ENCODE peak calls at places on chromosomes 3 and 15, in four cellular contexts. Y is upper lobe of left lung, I is kidney, X is psoas muscle. W is an unnamed sample.
A peak's percentile ranks its signal among the peaks of the same experiment; 100 is the strongest.

GRCh38 chr3:111581403-111582113 is 13.6 kb downstream of the ZBED2 start:
- DNase-seq in Y (no peak), I (no peak), X (no peak), W (no peak)

GRCh38 chr15:98649621-98649995 is 1.3 kb downstream of the IGF1R start:
- DNase-seq in Y (peak; percentile 45), I (peak; percentile 81), X (peak; percentile 83), W (no peak)

GRCh38 chr3:47802734-47803477 is at the start of gene DHX30:
- DNase-seq in Y (peak; percentile 93), I (peak; percentile 95), X (peak; percentile 94), W (peak; percentile 79)

GRCh38 chr3:52880474-52880873 is 16.9 kb downstream of the STIMATE start:
- DNase-seq in Y (no peak), I (no peak), X (no peak), W (no peak)

GRCh38 chr15:89051875-89052274 is 36.4 kb upstream of the ABHD2 start:
- DNase-seq in Y (no peak), I (no peak), X (no peak), W (no peak)

GRCh38 chr3:195551381-195551978 is 8.4 kb upstream of the PPP1R2 start:
- DNase-seq in Y (no peak), I (no peak), X (peak; percentile 71), W (no peak)

GRCh38 chr3:134073583-134073945 is 43.8 kb upstream of the SLCO2A1 start:
- DNase-seq in Y (peak; percentile 9), I (no peak), X (no peak), W (no peak)

GRCh38 chr3:146250449-146251382 is at the start of gene PLSCR4:
- DNase-seq in Y (peak; percentile 66), I (peak; percentile 93), X (peak; percentile 85), W (no peak)

GRCh38 chr15:74302821-74303359 is 64.6 kb downstream of the CYP11A1 start:
- DNase-seq in Y (no peak), I (no peak), X (no peak), W (no peak)

GRCh38 chr3:82927309-82928253 is 1166.1 kb upstream of the GBE1 start:
- DNase-seq in Y (no peak), I (no peak), X (no peak), W (no peak)

GRCh38 chr15:25251700-25252390 is 187.0 kb downstream of the UBE3A start:
- DNase-seq in Y (peak; percentile 13), I (no peak), X (peak; percentile 42), W (no peak)

GRCh38 chr3:195698325-195699147 is 22.2 kb upstream of the MUC20 start:
- DNase-seq in Y (no peak), I (no peak), X (no peak), W (no peak)

GRCh38 chr15:42772126-42772525 is 35.2 kb upstream of the CDAN1 start:
- DNase-seq in Y (no peak), I (no peak), X (peak; percentile 50), W (no peak)

GRCh38 chr3:184005981-184006507 is 11.6 kb downstream of the ABCC5 start:
- DNase-seq in Y (peak; percentile 92), I (peak; percentile 86), X (peak; percentile 90), W (no peak)

GRCh38 chr15:57364282-57365007 is 11.9 kb upstream of the CGNL1 start:
- DNase-seq in Y (no peak), I (no peak), X (no peak), W (no peak)

GRCh38 chr15:99755692-99756409 is 22.6 kb upstream of the LYSMD4 start:
- DNase-seq in Y (peak; percentile 41), I (no peak), X (peak; percentile 66), W (no peak)

GRCh38 chr15:58548308-58549012 is 116.7 kb downstream of the LIPC start:
- DNase-seq in Y (no peak), I (no peak), X (no peak), W (no peak)

GRCh38 chr3:190504354-190505125 is 9.3 kb upstream of the IL1RAP start:
- DNase-seq in Y (no peak), I (no peak), X (no peak), W (no peak)

GRCh38 chr3:86923071-86923476 is 67.9 kb downstream of the VGLL3 start:
- DNase-seq in Y (no peak), I (no peak), X (no peak), W (no peak)

GRCh38 chr3:124770341-124771082 is 40.3 kb downstream of the UMPS start:
- DNase-seq in Y (no peak), I (peak; percentile 83), X (peak; percentile 78), W (no peak)

DNA sequence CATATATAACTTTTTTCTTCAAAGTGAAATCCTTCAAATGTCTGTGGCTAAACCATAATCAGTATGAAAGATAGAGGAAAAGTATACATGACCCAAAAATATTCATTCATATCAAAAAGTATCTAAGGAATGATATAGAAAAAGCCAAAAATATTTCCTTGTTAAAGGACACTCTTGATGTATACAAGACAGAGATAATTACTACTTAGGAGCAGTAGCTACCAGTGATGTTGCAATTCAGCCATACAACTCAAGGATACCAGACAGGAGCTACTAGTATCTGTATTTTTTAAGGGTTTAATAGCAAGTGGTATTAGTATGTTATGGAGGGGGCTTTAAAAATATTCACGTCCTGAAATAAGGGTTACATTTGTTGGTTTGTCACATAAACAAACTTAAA is 37.0 kb downstream of the FBXL22 start:
- DNase-seq in Y (no peak), I (no peak), X (no peak), W (no peak)
- H3K36me3 ChIP-seq in Y (peaks cover 60% of the 10 kb centered on the region), I (peaks cover 57% of the 10 kb centered on the region), X (peaks cover 98% of the 10 kb centered on the region), W (peaks cover 73% of the 10 kb centered on the region)

GRCh38 chr3:114223146-114223545 is 14.2 kb downstream of the ZNF80 start:
- DNase-seq in Y (no peak), I (no peak), X (no peak), W (no peak)

GRCh38 chr3:114218578-114219185 is 18.7 kb downstream of the ZNF80 start:
- DNase-seq in Y (no peak), I (no peak), X (no peak), W (no peak)

GRCh38 chr3:114221881-114222264 is 15.5 kb downstream of the ZNF80 start:
- DNase-seq in Y (no peak), I (no peak), X (no peak), W (no peak)

GRCh38 chr3:114219741-114220140 is 17.6 kb downstream of the ZNF80 start:
- DNase-seq in Y (no peak), I (no peak), X (no peak), W (no peak)

GRCh38 chr3:114221165-114221880 is 16.1 kb downstream of the ZNF80 start:
- DNase-seq in Y (no peak), I (no peak), X (no peak), W (peak; percentile 35)
- H3K4me1 ChIP-seq in Y (no peaks in the 10 kb centered on the region), I (no peaks in the 10 kb centered on the region), X (no peaks in the 10 kb centered on the region), W (peaks cover 56% of the 10 kb centered on the region)

DNA sequence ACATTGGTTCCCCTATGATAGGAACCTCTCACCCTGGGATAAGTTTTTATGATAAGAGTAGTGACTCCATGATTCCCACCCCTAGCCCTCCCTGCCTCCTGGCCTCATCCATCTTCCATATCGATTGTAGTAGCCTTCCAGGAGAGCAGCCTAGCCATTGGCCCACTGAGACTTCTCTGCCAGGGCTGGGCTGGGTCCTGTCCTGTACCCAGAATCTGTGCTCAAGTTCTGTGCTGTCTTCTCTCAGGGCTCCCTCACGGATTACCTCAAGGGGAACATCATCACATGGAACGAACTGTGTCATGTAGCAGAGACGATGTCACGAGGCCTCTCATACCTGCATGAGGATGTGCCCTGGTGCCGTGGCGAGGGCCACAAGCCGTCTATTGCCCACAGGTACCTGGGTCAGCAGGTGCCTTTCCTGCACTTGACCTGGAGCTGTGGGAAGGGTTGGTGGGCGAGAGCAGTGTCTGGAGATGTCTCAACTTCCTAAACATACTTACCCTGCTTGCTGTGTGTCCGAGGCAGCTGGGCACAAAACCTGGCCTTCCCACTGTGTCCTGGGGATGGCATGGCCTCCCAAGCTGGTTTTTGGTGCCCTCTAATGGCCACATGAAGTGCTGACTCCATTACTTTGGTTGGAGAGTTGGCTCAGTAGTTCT is 16.6 kb upstream of the EXOG start:
- DNase-seq in Y (peak; percentile 71), I (no peak), X (peak; percentile 79), W (peak; percentile 30)
- H3K36me3 ChIP-seq in Y (peaks cover 31% of the 10 kb centered on the region), I (peaks cover 37% of the 10 kb centered on the region), X (peaks cover 67% of the 10 kb centered on the region), W (peaks cover 26% of the 10 kb centered on the region)

GRCh38 chr15:64095795-64096485 is at the start of gene SNX1:
- DNase-seq in Y (peak; percentile 96), I (peak; percentile 98), X (peak; percentile 96), W (peak; percentile 96)
- H3K4me1 ChIP-seq in Y (peaks cover 63% of the 10 kb centered on the region), I (peaks cover 25% of the 10 kb centered on the region), X (peaks cover 67% of the 10 kb centered on the region), W (peaks cover 36% of the 10 kb centered on the region)

DNA sequence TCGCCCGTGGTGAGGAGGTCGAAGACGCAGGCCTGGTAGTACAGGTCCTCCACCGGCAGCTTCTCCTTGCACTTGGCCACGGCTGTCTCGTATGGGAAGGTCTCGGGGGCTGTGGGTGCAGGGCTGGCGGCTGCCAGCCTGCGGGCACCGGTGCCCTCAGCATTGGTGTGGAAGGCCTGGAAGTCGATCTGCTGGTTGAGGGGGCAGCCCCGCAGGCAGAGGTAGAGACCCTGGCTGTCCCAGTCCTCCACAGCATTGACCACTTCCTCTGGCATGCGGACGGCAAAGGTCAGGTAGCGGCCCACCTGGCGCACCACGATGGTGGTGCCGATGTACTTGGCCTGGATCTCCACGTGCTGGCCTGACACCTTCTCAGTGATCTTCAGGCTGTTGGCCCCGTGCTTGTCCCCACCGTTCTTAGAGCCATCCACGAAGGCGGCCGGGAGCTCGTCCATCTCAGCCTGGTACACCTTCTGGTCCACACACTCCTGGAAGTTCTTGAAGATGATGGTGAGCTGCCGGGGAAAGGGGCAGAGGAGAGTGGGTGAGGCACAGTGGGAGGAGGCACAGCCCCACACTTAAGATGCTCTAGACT is 43.7 kb downstream of the RGMA start:
- DNase-seq in Y (no peak), I (peak; percentile 53), X (peak; percentile 44), W (no peak)
- H3K36me3 ChIP-seq in Y (no peaks in the 10 kb centered on the region), I (no peaks in the 10 kb centered on the region), X (peaks cover 66% of the 10 kb centered on the region), W (no peaks in the 10 kb centered on the region)

GRCh38 chr3:11626084-11626463 is 17.6 kb downstream of the VGLL4 start:
- DNase-seq in Y (no peak), I (no peak), X (no peak), W (no peak)

GRCh38 chr3:11629716-11630115 is 14.0 kb downstream of the VGLL4 start:
- DNase-seq in Y (no peak), I (no peak), X (no peak), W (no peak)

GRCh38 chr3:11625376-11626083 is 18.2 kb downstream of the VGLL4 start:
- DNase-seq in Y (no peak), I (no peak), X (no peak), W (no peak)

GRCh38 chr3:11624704-11625375 is 18.9 kb downstream of the VGLL4 start:
- DNase-seq in Y (no peak), I (no peak), X (no peak), W (no peak)

DNA sequence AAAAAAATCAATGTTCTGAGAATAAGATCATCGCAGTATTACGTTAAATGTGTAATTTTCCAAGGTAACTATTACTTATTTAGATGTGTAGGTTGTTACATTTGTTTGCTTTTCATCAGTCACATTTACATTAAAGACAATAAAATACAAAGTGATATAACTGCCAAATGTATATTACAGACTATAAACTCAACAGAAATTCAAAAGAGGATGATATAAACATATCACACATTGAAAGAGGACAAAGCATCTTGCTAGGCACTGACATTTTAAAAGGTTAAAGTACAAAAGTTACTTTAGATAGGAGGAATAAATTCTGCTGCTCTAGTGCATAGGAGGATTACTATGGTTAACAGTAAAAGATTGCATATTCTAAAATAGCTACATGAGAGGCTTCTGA is 16.1 kb downstream of the VGLL4 start:
- DNase-seq in Y (no peak), I (no peak), X (no peak), W (no peak)
- H3K4me1 ChIP-seq in Y (peaks cover 12% of the 10 kb centered on the region), I (peaks cover 21% of the 10 kb centered on the region), X (peaks cover 67% of the 10 kb centered on the region), W (peaks cover 13% of the 10 kb centered on the region)